ENCODE peak calls at places on chromosomes 13 and 19, in five cellular contexts. E, W, K, H and R are unnamed samples.

GRCh38 chr19:10891360-10892108 is 20.2 kb downstream of the CARM1 start:
- DNase-seq in H (no peak), W (no peak), K (no peak), E (no peak), R (no peak)

GRCh38 chr19:18562086-18562485 is 4.4 kb downstream of the KXD1 start:
- DNase-seq in W (no peak), K (no peak), H (no peak), E (peak; percentile 64), R (no peak)

GRCh38 chr19:55353803-55354697 is 469 bp downstream of the COX6B2 start:
- DNase-seq in K (no peak), H (peak; percentile 91), E (no peak), W (peak; percentile 84), R (peak; percentile 51)

GRCh38 chr19:7910321-7911161 is 4.1 kb upstream of the TGFBR3L start:
- DNase-seq in H (peak; percentile 74), K (no peak), E (no peak), W (no peak), R (no peak)

GRCh38 chr19:27867981-27868380 is 1345.0 kb downstream of the UQCRFS1 start:
- DNase-seq in W (no peak), E (no peak), K (no peak), H (no peak), R (no peak)

GRCh38 chr13:74024856-74025255 is 109.3 kb downstream of the KLF12 start:
- DNase-seq in H (no peak), K (no peak), W (no peak), E (no peak), R (no peak)

GRCh38 chr19:50510700-50511068 is 307 bp downstream of the JOSD2 start:
- DNase-seq in E (no peak), K (no peak), H (no peak), W (no peak), R (no peak)

GRCh38 chr13:24232037-24232436 is 71.5 kb downstream of the SPATA13 start:
- DNase-seq in H (no peak), K (no peak), W (no peak), E (no peak), R (no peak)

GRCh38 chr19:8216357-8216756 is 7.2 kb downstream of the CERS4 start:
- DNase-seq in K (no peak), H (no peak), E (no peak), W (no peak), R (no peak)

GRCh38 chr19:49921871-49922755 is 6.9 kb upstream of the ATF5 start:
- DNase-seq in H (peak; percentile 60), K (no peak), E (no peak), W (no peak), R (no peak)

GRCh38 chr13:102536196-102536595 is 60.6 kb upstream of the TPP2 start:
- DNase-seq in E (no peak), W (no peak), H (no peak), K (no peak), R (no peak)

GRCh38 chr13:94712287-94712811 is at the start of gene SOX21:
- DNase-seq in H (peak; percentile 76), W (peak; percentile 87), E (no peak), K (no peak), R (no peak)

GRCh38 chr13:100542546-100543156 is 45.9 kb downstream of the GGACT start:
- DNase-seq in E (no peak), H (no peak), W (no peak), K (no peak), R (no peak)

GRCh38 chr13:40986328-40986856 is 32.7 kb downstream of the ELF1 start:
- DNase-seq in E (no peak), H (no peak), W (no peak), K (no peak), R (no peak)

GRCh38 chr13:109275390-109275789 is 511.0 kb downstream of the IRS2 start:
- DNase-seq in K (no peak), W (peak; percentile 32), E (no peak), H (no peak), R (no peak)

GRCh38 chr19:48284891-48285290 is 15.0 kb downstream of the ZNF114 start:
- DNase-seq in H (no peak), K (no peak), W (no peak), E (no peak), R (no peak)

GRCh38 chr19:22619371-22619770 is 14.8 kb upstream of the ZNF492 start:
- DNase-seq in H (no peak), E (peak; percentile 52), W (no peak), K (no peak), R (no peak)

GRCh38 chr13:48859168-48860105 is 116.3 kb upstream of the FNDC3A start:
- DNase-seq in K (no peak), E (no peak), H (no peak), W (no peak), R (no peak)

GRCh38 chr13:44756411-44756810 is 180.3 kb upstream of the TSC22D1 start:
- DNase-seq in E (no peak), H (no peak), W (no peak), K (no peak), R (no peak)

GRCh38 chr19:2556221-2557092 is 80.5 kb downstream of the GADD45B start:
- DNase-seq in K (no peak), E (no peak), H (peak; percentile 65), W (no peak), R (no peak)

GRCh38 chr19:5644051-5644450 is 21.2 kb downstream of the SAFB start:
- DNase-seq in K (no peak), H (no peak), W (no peak), E (no peak), R (no peak)

GRCh38 chr19:10295305-10295846 is 5.6 kb downstream of the ICAM5 start:
- DNase-seq in E (no peak), H (peak; percentile 94), K (no peak), W (peak; percentile 46), R (peak; percentile 51)

GRCh38 chr13:105908581-105908980 is 626.9 kb downstream of the EFNB2 start:
- DNase-seq in H (no peak), K (no peak), W (no peak), E (no peak), R (no peak)

GRCh38 chr19:43776285-43776684 is 4.5 kb downstream of the KCNN4 start:
- DNase-seq in E (no peak), H (no peak), K (no peak), W (no peak), R (no peak)

GRCh38 chr13:46622918-46623256 is 69.9 kb downstream of the LRCH1 start:
- DNase-seq in E (peak; percentile 66), K (no peak), W (no peak), H (no peak), R (no peak)

GRCh38 chr13:44954210-44954609 is 35.1 kb downstream of the NUFIP1 start:
- DNase-seq in K (no peak), E (no peak), H (no peak), W (no peak), R (no peak)

GRCh38 chr13:76830805-76831204 is 55.4 kb downstream of the KCTD12 start:
- DNase-seq in H (no peak), E (no peak), W (no peak), K (no peak), R (no peak)

GRCh38 chr19:29664753-29665214 is 477 bp upstream of the PLEKHF1 start:
- DNase-seq in W (no peak), E (no peak), K (no peak), H (no peak), R (no peak)

GRCh38 chr19:18932216-18932841 is 8.7 kb downstream of the HOMER3 start:
- DNase-seq in H (peak; percentile 97), K (peak; percentile 61), W (peak; percentile 97), E (peak; percentile 75), R (peak; percentile 81)

GRCh38 chr13:25179810-25180437 is 7.8 kb upstream of the AMER2 start:
- DNase-seq in H (no peak), W (no peak), E (no peak), K (no peak), R (no peak)

GRCh38 chr19:33403221-33403972 is 29.9 kb downstream of the CEBPG start:
- DNase-seq in H (peak; percentile 71), W (no peak), E (no peak), K (peak; percentile 49), R (no peak)

DNA sequence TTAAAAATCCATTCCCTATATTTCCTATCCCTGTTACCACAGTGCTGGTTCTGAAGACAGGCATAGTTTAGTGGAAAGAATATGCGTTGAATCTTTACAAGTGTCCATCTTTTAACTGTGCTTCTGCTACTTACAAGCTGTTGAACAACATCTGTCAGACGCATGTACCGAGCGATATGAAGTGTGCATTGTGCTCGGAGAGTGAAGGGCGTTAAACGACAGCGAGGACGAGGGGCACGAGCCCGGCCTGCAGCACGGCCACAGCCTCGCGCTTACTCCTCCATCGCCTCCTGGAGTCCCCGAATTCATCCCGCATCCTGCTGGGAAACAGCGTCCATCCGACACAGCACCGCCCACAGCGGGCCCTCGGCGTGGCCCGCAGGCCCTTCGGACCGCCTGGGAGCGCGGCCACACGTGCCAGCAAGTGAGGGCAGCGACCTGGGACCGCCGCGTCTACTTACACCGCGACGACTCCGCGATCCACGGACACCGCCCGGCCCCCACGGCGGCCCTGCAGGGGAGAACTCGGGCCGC is 512 bp downstream of the PCID2 start:
- DNase-seq in W (peak; percentile 76), E (peak; percentile 36), H (peak; percentile 88), K (no peak), R (no peak)
- H3K4me1 ChIP-seq in W (peaks cover 18% of the 10 kb centered on the region), E (peaks cover 74% of the 10 kb centered on the region), H (peaks cover 21% of the 10 kb centered on the region), K (peaks cover 11% of the 10 kb centered on the region), R (peaks cover 26% of the 10 kb centered on the region)

GRCh38 chr19:16382775-16383543 is 58.3 kb downstream of the KLF2 start:
- DNase-seq in W (peak; percentile 88), E (peak; percentile 91), K (peak; percentile 84), H (peak; percentile 92), R (peak; percentile 70)

GRCh38 chr19:16380943-16381755 is 56.5 kb downstream of the KLF2 start:
- DNase-seq in W (no peak), K (no peak), H (no peak), E (no peak), R (no peak)

GRCh38 chr19:16383584-16384161 is 59.0 kb downstream of the KLF2 start:
- DNase-seq in K (no peak), W (no peak), H (no peak), E (no peak), R (no peak)

GRCh38 chr19:16380314-16380695 is 55.7 kb downstream of the KLF2 start:
- DNase-seq in H (no peak), K (no peak), E (no peak), W (no peak), R (no peak)

GRCh38 chr19:16381756-16382401 is 57.3 kb downstream of the KLF2 start:
- DNase-seq in W (no peak), K (no peak), E (peak; percentile 90), H (no peak), R (no peak)
- H3K27ac ChIP-seq in W (no peak overlapping the region), K (peak overlapping the region; percentile 73), E (peak overlapping the region; percentile 87), H (peak overlapping the region; percentile 75), R (peak overlapping the region; percentile 70)

GRCh38 chr13:68897331-68897730 is 1210.3 kb upstream of the ATXN8OS start:
- DNase-seq in W (no peak), E (no peak), K (no peak), H (no peak), R (no peak)
- H3K4me1 ChIP-seq in W (peaks cover 21% of the 10 kb centered on the region), E (no peaks in the 10 kb centered on the region), K (no peaks in the 10 kb centered on the region), H (no peaks in the 10 kb centered on the region), R (no peaks in the 10 kb centered on the region)

DNA sequence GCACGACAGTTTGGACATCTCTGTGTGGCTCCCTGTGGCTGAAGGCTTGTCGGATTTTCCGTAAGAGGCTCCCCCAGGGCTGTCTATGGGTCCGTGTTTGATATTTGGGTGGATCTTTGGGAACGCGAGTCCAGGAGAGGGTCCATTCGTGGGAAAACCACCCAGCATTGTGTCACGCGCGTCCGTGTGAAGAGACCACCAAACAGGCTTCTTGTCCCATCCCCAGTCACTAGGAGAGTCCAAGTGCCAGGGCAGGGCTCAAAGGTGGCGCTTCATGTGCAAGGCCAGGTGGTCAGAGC is 2.4 kb downstream of the KLF1 start:
- DNase-seq in E (no peak), H (no peak), W (no peak), K (no peak), R (no peak)
- H3K27ac ChIP-seq in E (no peak overlapping the region), H (peak overlapping the region; percentile 29), W (no peak overlapping the region), K (no peak overlapping the region), R (no peak overlapping the region)